ENCODE peak calls at places on chromosome 20, in four cellular contexts. One of them, this sample, is unnamed.

GRCh38 chr20:20198011-20198410 is 145.7 kb downstream of the CFAP61 start:
- DNase-seq in posterior vena cava: no peak
- DNase-seq in ELF-1: no peak
- DNase-seq in Right ventricle myocardium inferior: no peak
- DNase-seq in this sample: no peak

GRCh38 chr20:44247131-44247571 is at the start of gene GDAP1L1:
- DNase-seq in posterior vena cava: no peak
- DNase-seq in ELF-1: peak; percentile 63
- DNase-seq in Right ventricle myocardium inferior: no peak
- DNase-seq in this sample: no peak

GRCh38 chr20:49418156-49418555 is 64.3 kb downstream of the KCNB1 start:
- DNase-seq in posterior vena cava: no peak
- DNase-seq in ELF-1: no peak
- DNase-seq in Right ventricle myocardium inferior: no peak
- DNase-seq in this sample: no peak

GRCh38 chr20:5580940-5581708 is 169.1 kb upstream of the SHLD1 start:
- DNase-seq in posterior vena cava: no peak
- DNase-seq in ELF-1: no peak
- DNase-seq in Right ventricle myocardium inferior: no peak
- DNase-seq in this sample: no peak

GRCh38 chr20:52798124-52798523 is 174.0 kb upstream of the TSHZ2 start:
- DNase-seq in posterior vena cava: no peak
- DNase-seq in ELF-1: no peak
- DNase-seq in Right ventricle myocardium inferior: no peak
- DNase-seq in this sample: no peak

GRCh38 chr20:5973172-5973571 is 22.7 kb downstream of the MCM8 start:
- DNase-seq in posterior vena cava: no peak
- DNase-seq in ELF-1: no peak
- DNase-seq in Right ventricle myocardium inferior: no peak
- DNase-seq in this sample: no peak

GRCh38 chr20:3932277-3933073 is 43.3 kb downstream of the PANK2 start:
- DNase-seq in posterior vena cava: no peak
- DNase-seq in ELF-1: no peak
- DNase-seq in Right ventricle myocardium inferior: no peak
- DNase-seq in this sample: no peak

GRCh38 chr20:17442588-17442987 is 88.6 kb downstream of the BFSP1 start:
- DNase-seq in posterior vena cava: no peak
- DNase-seq in ELF-1: no peak
- DNase-seq in Right ventricle myocardium inferior: no peak
- DNase-seq in this sample: no peak

GRCh38 chr20:1418335-1418734 is 25.5 kb upstream of the FKBP1A start:
- DNase-seq in posterior vena cava: no peak
- DNase-seq in ELF-1: no peak
- DNase-seq in Right ventricle myocardium inferior: no peak
- DNase-seq in this sample: no peak

GRCh38 chr20:32240220-32240619 is 32.5 kb downstream of the POFUT1 start:
- DNase-seq in posterior vena cava: no peak
- DNase-seq in ELF-1: peak; percentile 18
- DNase-seq in Right ventricle myocardium inferior: no peak
- DNase-seq in this sample: no peak

GRCh38 chr20:23125625-23126191 is 39.6 kb upstream of the CD93 start:
- DNase-seq in posterior vena cava: peak; percentile 82
- DNase-seq in ELF-1: no peak
- DNase-seq in Right ventricle myocardium inferior: peak; percentile 80
- DNase-seq in this sample: peak; percentile 71

GRCh38 chr20:19747903-19748302 is 10.2 kb upstream of the RIN2 start:
- DNase-seq in posterior vena cava: no peak
- DNase-seq in ELF-1: no peak
- DNase-seq in Right ventricle myocardium inferior: no peak
- DNase-seq in this sample: no peak

GRCh38 chr20:17995967-17996819 is 27.4 kb downstream of the MGME1 start:
- DNase-seq in posterior vena cava: no peak
- DNase-seq in ELF-1: peak; percentile 43
- DNase-seq in Right ventricle myocardium inferior: no peak
- DNase-seq in this sample: no peak

GRCh38 chr20:23228912-23229311 is 121.7 kb upstream of the NXT1 start:
- DNase-seq in posterior vena cava: no peak
- DNase-seq in ELF-1: no peak
- DNase-seq in Right ventricle myocardium inferior: no peak
- DNase-seq in this sample: no peak

GRCh38 chr20:43305749-43306148 is 116.0 kb upstream of the PTPRT start:
- DNase-seq in posterior vena cava: no peak
- DNase-seq in ELF-1: no peak
- DNase-seq in Right ventricle myocardium inferior: no peak
- DNase-seq in this sample: no peak

GRCh38 chr20:61599061-61599930 is 347.2 kb downstream of the CDH4 start:
- DNase-seq in posterior vena cava: no peak
- DNase-seq in ELF-1: peak; percentile 31
- DNase-seq in Right ventricle myocardium inferior: no peak
- DNase-seq in this sample: peak; percentile 60

GRCh38 chr20:25032478-25033183 is 25.3 kb downstream of the ACSS1 start:
- DNase-seq in posterior vena cava: no peak
- DNase-seq in ELF-1: no peak
- DNase-seq in Right ventricle myocardium inferior: peak; percentile 81
- DNase-seq in this sample: peak; percentile 59

GRCh38 chr20:53917145-53918009 is 153.0 kb downstream of the BCAS1 start:
- DNase-seq in posterior vena cava: peak; percentile 89
- DNase-seq in ELF-1: no peak
- DNase-seq in Right ventricle myocardium inferior: peak; percentile 79
- DNase-seq in this sample: no peak

GRCh38 chr20:51758978-51759544 is 9.1 kb downstream of the ATP9A start:
- DNase-seq in posterior vena cava: no peak
- DNase-seq in ELF-1: no peak
- DNase-seq in Right ventricle myocardium inferior: no peak
- DNase-seq in this sample: no peak

GRCh38 chr20:33732166-33732970 is 572 bp downstream of the ZNF341 start:
- DNase-seq in posterior vena cava: peak; percentile 96
- DNase-seq in ELF-1: peak; percentile 71
- DNase-seq in Right ventricle myocardium inferior: peak; percentile 93
- DNase-seq in this sample: peak; percentile 97

GRCh38 chr20:5688431-5688972 is 61.7 kb upstream of the SHLD1 start:
- DNase-seq in posterior vena cava: no peak
- DNase-seq in ELF-1: peak; percentile 27
- DNase-seq in Right ventricle myocardium inferior: peak; percentile 69
- DNase-seq in this sample: peak; percentile 79

GRCh38 chr20:18154342-18154741 is 16.7 kb downstream of the KAT14 start:
- DNase-seq in posterior vena cava: no peak
- DNase-seq in ELF-1: no peak
- DNase-seq in Right ventricle myocardium inferior: no peak
- DNase-seq in this sample: no peak

GRCh38 chr20:39016076-39016475 is 53.9 kb downstream of the DHX35 start:
- DNase-seq in posterior vena cava: no peak
- DNase-seq in ELF-1: no peak
- DNase-seq in Right ventricle myocardium inferior: no peak
- DNase-seq in this sample: no peak

GRCh38 chr20:22768779-22769178 is 184.4 kb upstream of the FOXA2 start:
- DNase-seq in posterior vena cava: no peak
- DNase-seq in ELF-1: peak; percentile 61
- DNase-seq in Right ventricle myocardium inferior: no peak
- DNase-seq in this sample: no peak

GRCh38 chr20:51500936-51501335 is 41.6 kb downstream of the NFATC2 start:
- DNase-seq in posterior vena cava: no peak
- DNase-seq in ELF-1: no peak
- DNase-seq in Right ventricle myocardium inferior: no peak
- DNase-seq in this sample: no peak